ENCODE peak calls at places on chromosome 10, in ten cellular contexts. G is IMR-90; S is mesendoderm; K is heart left ventricle; E is psoas muscle; X is hepatocyte; M is fibroblast of lung; V is tibial nerve; B is naive thymus-derived CD4-positive, alpha-beta T cell; J is SK-N-SH. Z is an unnamed sample. For H3K4me1, the result is how much of the 10 kb centered on the place peaks cover.

GRCh38 chr10:74947781-74948401 is 121.5 kb downstream of the KAT6B start:
- DNase-seq in G (no peak), S (no peak), K (no peak), E (no peak), X (no peak), M (no peak), V (no peak), B (no peak), J (peak), Z (no peak)

GRCh38 chr10:8897769-8898168 is 843.3 kb downstream of the GATA3 start:
- DNase-seq in G (no peak), S (no peak), K (no peak), E (no peak), X (no peak), M (no peak), V (no peak), B (no peak), J (no peak), Z (no peak)

GRCh38 chr10:34906021-34906965 is 91.2 kb upstream of the PARD3 start:
- DNase-seq in G (peak), S (peak), K (no peak), E (peak), X (no peak), M (peak), V (peak), B (no peak), J (peak), Z (no peak)

GRCh38 chr10:60942604-60943269 is 1.2 kb downstream of the RHOBTB1 start:
- DNase-seq in G (peak), S (no peak), K (peak), E (peak), X (peak), M (peak), V (no peak), B (no peak), J (peak), Z (peak)

GRCh38 chr10:74589226-74589673 is 237.2 kb upstream of the KAT6B start:
- DNase-seq in G (peak), S (peak), K (peak), E (peak), X (peak), M (peak), V (peak), B (peak), J (peak), Z (peak)

GRCh38 chr10:13354783-13355182 is 6.7 kb upstream of the SEPHS1 start:
- DNase-seq in G (no peak), S (no peak), K (no peak), E (no peak), X (no peak), M (no peak), V (no peak), B (no peak), J (no peak), Z (no peak)

GRCh38 chr10:76553700-76554470 is 1083.7 kb downstream of the KCNMA1 start:
- DNase-seq in G (no peak), S (no peak), K (no peak), E (no peak), X (no peak), M (no peak), V (no peak), B (no peak), J (peak), Z (no peak)

GRCh38 chr10:36573246-36573645 is 552.2 kb upstream of the ANKRD30A start:
- DNase-seq in G (no peak), S (no peak), K (no peak), E (no peak), X (no peak), M (no peak), V (no peak), B (no peak), J (no peak), Z (no peak)

GRCh38 chr10:122165492-122165832 is 105.6 kb upstream of the BTBD16 start:
- DNase-seq in G (no peak), S (no peak), K (no peak), E (no peak), X (no peak), M (no peak), V (no peak), B (no peak), J (no peak), Z (no peak)

GRCh38 chr10:113474756-113475155 is 78.1 kb upstream of the HABP2 start:
- DNase-seq in G (no peak), S (peak), K (peak), E (no peak), X (no peak), M (peak), V (no peak), B (no peak), J (no peak), Z (no peak)

GRCh38 chr10:133616371-133617130 is 10.0 kb downstream of the FRG2B start:
- DNase-seq in G (no peak), S (no peak), K (no peak), E (no peak), X (no peak), M (no peak), V (no peak), B (no peak), J (no peak), Z (no peak)

GRCh38 chr10:132859084-132859855 is 73.3 kb upstream of the NKX6-2 start:
- DNase-seq in G (no peak), S (no peak), K (peak), E (peak), X (no peak), M (no peak), V (no peak), B (no peak), J (no peak), Z (no peak)

GRCh38 chr10:84534168-84534567 is 205.8 kb downstream of the CCSER2 start:
- DNase-seq in G (no peak), S (peak), K (no peak), E (no peak), X (no peak), M (no peak), V (no peak), B (no peak), J (no peak), Z (no peak)

GRCh38 chr10:3095373-3096139 is 28.2 kb downstream of the PFKP start:
- DNase-seq in G (peak), S (peak), K (no peak), E (no peak), X (peak), M (peak), V (no peak), B (no peak), J (no peak), Z (peak)

GRCh38 chr10:109982123-109982522 is 25.7 kb upstream of the ADD3 start:
- DNase-seq in G (no peak), S (no peak), K (no peak), E (no peak), X (no peak), M (peak), V (no peak), B (no peak), J (no peak), Z (no peak)

GRCh38 chr10:35447693-35448407 is 111.5 kb downstream of the CCNY start:
- DNase-seq in G (peak), S (peak), K (no peak), E (no peak), X (no peak), M (peak), V (no peak), B (peak), J (peak), Z (peak)

GRCh38 chr10:44988957-44989620 is 10.5 kb upstream of the DEPP1 start:
- DNase-seq in G (no peak), S (no peak), K (no peak), E (no peak), X (no peak), M (no peak), V (no peak), B (no peak), J (no peak), Z (no peak)

GRCh38 chr10:130930821-130931220 is 380.7 kb downstream of the TCERG1L start:
- DNase-seq in G (no peak), S (no peak), K (no peak), E (no peak), X (no peak), M (no peak), V (no peak), B (no peak), J (no peak), Z (no peak)

GRCh38 chr10:133042816-133043215 is 44.9 kb upstream of the ADGRA1 start:
- DNase-seq in G (no peak), S (no peak), K (no peak), E (no peak), X (no peak), M (no peak), V (no peak), B (no peak), J (no peak), Z (no peak)

GRCh38 chr10:4384254-4384653 is 441.8 kb upstream of the AKR1E2 start:
- DNase-seq in G (peak), S (no peak), K (no peak), E (no peak), X (no peak), M (peak), V (no peak), B (no peak), J (no peak), Z (no peak)

GRCh38 chr10:124253006-124253405 is 159.6 kb upstream of the CHST15 start:
- DNase-seq in G (no peak), S (no peak), K (no peak), E (no peak), X (no peak), M (no peak), V (no peak), B (no peak), J (no peak), Z (no peak)

GRCh38 chr10:124255556-124255955 is 162.2 kb upstream of the CHST15 start:
- DNase-seq in G (no peak), S (no peak), K (no peak), E (no peak), X (no peak), M (no peak), V (no peak), B (no peak), J (peak), Z (no peak)

GRCh38 chr10:124254519-124254918 is 161.1 kb upstream of the CHST15 start:
- DNase-seq in G (no peak), S (no peak), K (no peak), E (no peak), X (no peak), M (no peak), V (no peak), B (no peak), J (peak), Z (no peak)

GRCh38 chr10:124259139-124259825 is 159.4 kb downstream of the OAT start:
- DNase-seq in G (no peak), S (peak), K (no peak), E (no peak), X (no peak), M (no peak), V (no peak), B (no peak), J (peak), Z (peak)

DNA sequence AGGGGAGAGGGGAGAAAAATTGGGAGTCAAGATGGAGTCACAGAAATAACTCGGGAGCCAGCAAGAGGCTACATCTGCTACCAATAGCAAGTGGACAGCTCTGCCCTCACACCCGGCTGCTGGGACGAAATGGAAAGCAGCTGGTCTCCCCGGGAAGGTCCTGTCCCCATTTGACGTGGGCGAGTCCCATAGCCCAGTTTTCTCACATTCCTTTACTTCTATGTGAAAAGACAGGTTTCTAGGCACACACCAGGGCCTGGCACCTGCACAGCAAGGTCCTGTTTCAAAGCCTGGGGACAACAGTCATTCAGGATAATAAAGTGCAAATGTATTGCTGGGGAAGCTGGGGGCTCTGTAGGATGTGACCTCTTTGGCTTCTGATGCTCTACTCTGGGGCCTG is 162.6 kb downstream of the OAT start:
- DNase-seq in G (no peak), S (no peak), K (no peak), E (no peak), X (no peak), M (no peak), V (no peak), B (no peak), J (no peak), Z (no peak)
- H3K27ac ChIP-seq in G (no peak), S (no peak), K (no peak), E (no peak), X (no peak), M (no peak), V (no peak), B (no peak), J (no peak), Z (no peak)

GRCh38 chr10:22323538-22324305 is 2.8 kb downstream of the BMI1 start:
- DNase-seq in G (no peak), S (no peak), K (no peak), E (no peak), X (no peak), M (no peak), V (no peak), B (no peak), J (no peak), Z (no peak)
- H3K4me3 ChIP-seq in G (no peak), S (no peak), K (no peak), E (peak), X (no peak), M (no peak), V (no peak), B (no peak), J (no peak), Z (no peak)

GRCh38 chr10:87915406-87915805 is 52.0 kb downstream of the PTEN start:
- DNase-seq in G (no peak), S (peak), K (no peak), E (no peak), X (no peak), M (no peak), V (no peak), B (no peak), J (no peak), Z (no peak)

GRCh38 chr10:87916515-87916914 is 53.1 kb downstream of the PTEN start:
- DNase-seq in G (no peak), S (peak), K (no peak), E (no peak), X (no peak), M (no peak), V (no peak), B (no peak), J (no peak), Z (no peak)

GRCh38 chr10:87920538-87920937 is 57.1 kb downstream of the PTEN start:
- DNase-seq in G (no peak), S (no peak), K (no peak), E (no peak), X (no peak), M (no peak), V (no peak), B (no peak), J (no peak), Z (no peak)

GRCh38 chr10:87915989-87916388 is 52.6 kb downstream of the PTEN start:
- DNase-seq in G (peak), S (peak), K (peak), E (no peak), X (no peak), M (peak), V (no peak), B (no peak), J (no peak), Z (no peak)

GRCh38 chr10:87918254-87918859 is 54.9 kb downstream of the PTEN start:
- DNase-seq in G (no peak), S (no peak), K (no peak), E (no peak), X (no peak), M (no peak), V (no peak), B (no peak), J (no peak), Z (no peak)
- H3K4me1 ChIP-seq in G (under half), S (under half), K (under half), E (under half), X (under half), M (under half), V (under half), B (under half), J (under half), Z (half or more)

DNA sequence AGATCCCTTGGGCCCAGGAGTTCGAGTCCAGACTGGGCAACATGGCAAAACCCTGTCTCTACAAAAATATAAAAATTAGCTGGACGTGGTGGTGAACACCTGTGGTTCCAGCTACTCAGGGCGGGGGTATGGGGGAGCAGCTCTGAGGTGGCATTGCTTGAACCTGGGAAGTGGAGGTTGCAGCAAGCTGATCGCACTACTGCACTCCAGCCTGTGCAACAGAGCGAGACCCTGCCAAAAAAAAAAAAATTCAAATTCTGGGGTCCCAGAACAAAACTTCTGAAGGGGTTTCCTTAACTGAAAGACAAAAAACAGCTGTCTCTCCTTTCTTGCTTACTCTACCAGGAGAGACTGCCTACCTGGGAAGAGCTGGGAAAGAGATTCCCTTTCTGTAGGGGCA is 27.0 kb downstream of the DNMBP start:
- DNase-seq in G (no peak), S (no peak), K (no peak), E (no peak), X (no peak), M (no peak), V (no peak), B (no peak), J (no peak), Z (no peak)
- H3K27ac ChIP-seq in G (peak), S (no peak), K (peak), E (peak), X (peak), M (peak), V (no peak), B (no peak), J (peak), Z (no peak)

DNA sequence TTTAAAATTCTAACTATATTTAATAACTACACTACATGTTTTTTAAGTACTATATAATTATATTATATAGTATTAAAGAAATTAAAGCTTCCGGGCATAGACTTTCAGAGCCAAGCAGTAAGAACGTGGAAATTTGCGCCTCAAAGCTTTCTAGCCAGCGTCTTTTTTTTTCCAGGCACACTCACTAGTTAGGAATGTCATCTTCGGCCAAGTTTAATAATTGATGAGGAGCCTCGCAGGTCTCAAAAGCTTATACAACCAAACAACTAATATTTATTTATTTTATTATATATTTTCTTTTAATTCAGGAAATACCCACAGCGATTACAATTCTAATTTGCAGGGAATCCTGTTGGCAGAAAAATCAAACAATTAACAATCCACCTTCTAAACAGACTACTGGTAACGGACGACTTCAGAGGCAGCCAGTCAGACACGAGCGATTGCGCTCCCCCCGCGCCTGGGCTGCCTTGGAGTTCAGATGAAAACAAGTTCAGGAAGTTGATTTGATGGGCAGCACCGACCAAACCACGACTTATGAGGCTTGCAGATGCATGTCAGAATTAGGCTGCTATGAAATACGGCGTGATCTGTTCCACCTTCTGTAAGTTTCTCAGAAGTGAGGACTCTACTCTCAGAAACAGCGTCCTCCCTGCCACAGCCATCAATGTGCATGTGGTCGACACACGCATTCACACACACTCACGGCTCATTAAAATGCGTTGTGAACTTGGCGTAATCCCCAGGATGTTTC is 431.8 kb upstream of the MGMT start:
- DNase-seq in G (no peak), S (no peak), K (no peak), E (peak), X (no peak), M (no peak), V (no peak), B (peak), J (no peak), Z (peak)
- H3K4me3 ChIP-seq in G (no peak), S (no peak), K (no peak), E (peak), X (no peak), M (no peak), V (no peak), B (peak), J (no peak), Z (no peak)